ENCODE peak calls at places on chromosomes 13 and 19, in seven cellular contexts. X is fibroblast of lung; R is AG10803; M is lung; N is astrocyte; T is spleen; C is effector memory CD4-positive, alpha-beta T cell. Z is an unnamed sample.
A peak's percentile ranks its signal among the peaks of the same experiment; 100 is the strongest.

GRCh38 chr19:35178701-35179100 is 24.2 kb downstream of the FXYD5 start:
- DNase-seq in X (no peak), R (peak; percentile 69), M (no peak), N (no peak), T (no peak), C (no peak), Z (no peak)

GRCh38 chr13:112713517-112714253 is 23.8 kb downstream of the ATP11A start:
- DNase-seq in X (no peak), R (no peak), M (no peak), N (no peak), T (peak; percentile 18), C (no peak), Z (no peak)

GRCh38 chr19:40613669-40614594 is 12.8 kb downstream of the LTBP4 start:
- DNase-seq in X (peak; percentile 75), R (peak; percentile 81), M (peak; percentile 83), N (peak; percentile 81), T (peak; percentile 94), C (peak; percentile 76), Z (peak; percentile 93)

GRCh38 chr13:42363941-42364612 is 92.1 kb downstream of the AKAP11 start:
- DNase-seq in X (peak; percentile 40), R (no peak), M (no peak), N (peak; percentile 8), T (no peak), C (no peak), Z (no peak)

GRCh38 chr13:39451860-39452301 is 151.1 kb downstream of the LHFPL6 start:
- DNase-seq in X (peak; percentile 58), R (peak; percentile 44), M (no peak), N (peak; percentile 30), T (no peak), C (no peak), Z (no peak)

GRCh38 chr13:96988441-96988840 is 5.8 kb downstream of the OXGR1 start:
- DNase-seq in X (no peak), R (no peak), M (no peak), N (no peak), T (no peak), C (no peak), Z (no peak)

GRCh38 chr19:49920624-49921363 is 8.2 kb upstream of the ATF5 start:
- DNase-seq in X (no peak), R (no peak), M (no peak), N (no peak), T (no peak), C (no peak), Z (no peak)

GRCh38 chr13:113117956-113118327 is 4.7 kb upstream of the F10 start:
- DNase-seq in X (no peak), R (no peak), M (no peak), N (no peak), T (peak; percentile 62), C (no peak), Z (no peak)

GRCh38 chr13:77113496-77113895 is 86.5 kb upstream of the FBXL3 start:
- DNase-seq in X (no peak), R (peak; percentile 20), M (no peak), N (peak; percentile 6), T (no peak), C (no peak), Z (no peak)

GRCh38 chr13:23660249-23660648 is 90.0 kb downstream of the TNFRSF19 start:
- DNase-seq in X (no peak), R (no peak), M (no peak), N (no peak), T (no peak), C (no peak), Z (no peak)

GRCh38 chr13:26977541-26977940 is 194.1 kb downstream of the USP12 start:
- DNase-seq in X (no peak), R (no peak), M (no peak), N (peak; percentile 68), T (peak; percentile 56), C (no peak), Z (no peak)

GRCh38 chr19:10828981-10829821 is 6.8 kb downstream of the TMED1 start:
- DNase-seq in X (no peak), R (no peak), M (no peak), N (no peak), T (peak; percentile 75), C (no peak), Z (peak; percentile 27)

GRCh38 chr13:71864981-71865857 is 1.8 kb downstream of the DACH1 start:
- DNase-seq in X (peak; percentile 51), R (no peak), M (peak; percentile 32), N (peak; percentile 20), T (peak; percentile 85), C (no peak), Z (peak; percentile 68)

GRCh38 chr19:18156841-18157464 is 4.0 kb downstream of the PIK3R2 start:
- DNase-seq in X (peak; percentile 93), R (peak; percentile 65), M (peak; percentile 88), N (peak; percentile 70), T (peak; percentile 89), C (no peak), Z (no peak)

GRCh38 chr19:28961772-28962500 is 251.0 kb downstream of the UQCRFS1 start:
- DNase-seq in X (peak; percentile 24), R (peak; percentile 89), M (no peak), N (peak; percentile 3), T (no peak), C (no peak), Z (no peak)

GRCh38 chr13:85864963-85865530 is 65.8 kb upstream of the SLITRK6 start:
- DNase-seq in X (peak; percentile 41), R (no peak), M (no peak), N (peak; percentile 1), T (no peak), C (no peak), Z (peak; percentile 58)

GRCh38 chr13:60509601-60510386 is 112.8 kb downstream of the TDRD3 start:
- DNase-seq in X (no peak), R (peak; percentile 14), M (no peak), N (peak; percentile 29), T (no peak), C (no peak), Z (no peak)

GRCh38 chr19:50266896-50267295 is 62.3 kb downstream of the KCNC3 start:
- DNase-seq in X (no peak), R (no peak), M (no peak), N (no peak), T (no peak), C (no peak), Z (peak; percentile 53)

GRCh38 chr13:45229172-45229571 is 28.3 kb upstream of the KCTD4 start:
- DNase-seq in X (no peak), R (no peak), M (no peak), N (no peak), T (no peak), C (no peak), Z (no peak)

GRCh38 chr19:50568321-50569022 is at the start of gene LRRC4B:
- DNase-seq in X (no peak), R (no peak), M (no peak), N (no peak), T (no peak), C (no peak), Z (peak; percentile 79)

GRCh38 chr19:53896682-53897081 is 12.4 kb upstream of the CACNG7 start:
- DNase-seq in X (no peak), R (no peak), M (no peak), N (no peak), T (no peak), C (no peak), Z (peak; percentile 33)

GRCh38 chr19:12664406-12665280 is 1.9 kb downstream of the MAN2B1 start:
- DNase-seq in X (no peak), R (no peak), M (no peak), N (no peak), T (peak; percentile 84), C (no peak), Z (peak; percentile 77)

DNA sequence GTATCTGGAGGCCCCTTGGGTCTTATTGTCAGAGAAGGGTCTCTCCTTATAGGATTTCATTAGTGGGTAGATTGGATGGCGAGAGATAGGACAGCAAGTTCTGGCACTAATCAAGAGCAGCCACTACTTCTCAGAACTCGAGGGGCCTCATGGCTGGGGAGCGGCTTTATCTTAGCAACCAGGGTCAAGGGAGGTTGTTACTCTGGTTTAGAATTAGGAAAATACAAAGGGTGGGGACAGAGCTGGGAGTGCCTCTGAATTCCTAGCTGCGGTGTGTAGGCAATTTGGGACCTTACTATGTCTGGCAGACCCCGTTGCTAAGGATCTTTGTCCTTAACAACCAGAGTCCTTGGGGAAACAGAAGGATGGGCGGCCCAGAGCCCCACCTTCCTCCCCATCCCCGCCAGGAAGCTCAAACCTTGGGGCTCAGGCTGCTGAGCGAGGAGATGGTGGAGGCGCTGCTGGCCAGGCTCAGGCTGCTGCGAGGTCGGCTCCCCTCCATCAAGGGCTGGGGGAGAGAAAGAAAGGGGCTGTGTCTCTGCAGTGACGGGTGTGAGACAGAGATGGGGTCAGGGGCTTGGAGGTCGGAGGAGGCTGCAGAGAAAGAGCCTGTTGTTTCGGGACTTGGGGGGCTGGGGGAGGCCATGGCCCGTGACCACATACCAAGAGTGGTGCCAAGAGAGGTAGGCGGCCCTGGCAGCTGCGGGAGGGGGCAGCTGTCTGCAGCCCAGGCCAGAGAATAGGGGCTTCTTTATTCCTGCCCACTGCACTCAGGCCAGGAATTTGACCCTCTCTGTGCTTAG is 1.1 kb downstream of the PLEKHA4 start:
- DNase-seq in X (no peak), R (peak; percentile 33), M (no peak), N (no peak), T (no peak), C (no peak), Z (no peak)
- H3K4me3 ChIP-seq in X (peak overlapping the region; percentile 77), R (peak overlapping the region; percentile 63), M (peak overlapping the region; percentile 20), N (peak overlapping the region; percentile 54), T (peak overlapping the region; percentile 13), C (no peak overlapping the region), Z (peak overlapping the region; percentile 28)

DNA sequence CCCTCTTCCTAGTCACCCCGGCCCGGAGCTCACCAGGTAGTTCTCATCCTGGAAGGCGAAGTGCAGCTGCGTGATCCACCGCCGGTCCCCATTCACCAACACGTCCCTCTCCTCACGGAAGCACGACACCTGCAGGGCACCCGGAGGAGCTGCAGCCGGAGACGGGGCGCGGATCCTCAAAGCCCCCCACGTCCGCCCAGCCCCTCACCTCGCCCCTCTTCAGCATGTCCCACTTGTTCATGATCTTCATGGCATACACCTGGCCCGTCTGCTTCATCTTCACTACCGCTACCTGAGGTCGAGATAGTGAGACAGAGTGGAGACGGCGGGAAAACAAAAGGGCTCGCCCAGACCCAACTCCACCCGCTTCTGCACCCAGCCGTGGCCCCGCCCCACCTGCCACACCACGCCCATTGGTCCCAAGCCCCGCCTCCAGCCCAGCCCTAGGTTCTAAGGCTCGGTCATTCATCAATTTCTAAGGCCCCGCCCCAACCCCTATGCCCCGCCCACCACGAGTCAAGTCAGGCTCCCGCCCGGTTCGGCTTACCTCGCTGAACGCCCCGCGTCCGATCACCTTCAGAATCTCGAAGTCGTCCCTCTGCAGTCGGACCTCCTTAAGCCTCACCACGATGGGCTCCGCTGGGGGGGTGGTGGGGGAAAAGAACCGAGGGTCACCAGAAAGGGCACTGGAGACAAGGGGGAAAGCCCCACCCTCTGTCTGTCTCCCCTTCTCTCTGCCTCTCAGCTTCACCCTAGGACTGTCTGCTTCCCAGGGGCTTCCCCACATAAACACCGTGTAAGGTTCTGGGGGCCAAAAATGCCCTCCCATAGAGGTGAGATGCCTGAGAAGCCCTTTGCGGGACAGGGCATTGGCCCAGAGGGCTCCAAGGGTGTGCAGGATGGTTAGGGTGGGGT is 2.8 kb downstream of the DMPK start:
- DNase-seq in X (no peak), R (peak; percentile 47), M (peak; percentile 93), N (no peak), T (peak; percentile 92), C (peak; percentile 75), Z (peak; percentile 96)
- H3K4me3 ChIP-seq in X (peak overlapping the region; percentile 81), R (peak overlapping the region; percentile 77), M (no peak overlapping the region), N (no peak overlapping the region), T (no peak overlapping the region), C (peak overlapping the region; percentile 8), Z (peak overlapping the region; percentile 47)

GRCh38 chr19:310141-310651 is 19.0 kb upstream of the PLPP2 start:
- DNase-seq in X (no peak), R (no peak), M (no peak), N (no peak), T (peak; percentile 57), C (no peak), Z (no peak)
- H3K4me3 ChIP-seq in X (no peak overlapping the region), R (no peak overlapping the region), M (peak overlapping the region; percentile 60), N (no peak overlapping the region), T (peak overlapping the region; percentile 43), C (no peak overlapping the region), Z (no peak overlapping the region)

GRCh38 chr13:98905199-98905598 is 72.7 kb downstream of the DOCK9 start:
- DNase-seq in X (no peak), R (no peak), M (no peak), N (no peak), T (no peak), C (no peak), Z (no peak)
- H3K4me3 ChIP-seq in X (no peak overlapping the region), R (no peak overlapping the region), M (no peak overlapping the region), N (no peak overlapping the region), T (no peak overlapping the region), C (no peak overlapping the region), Z (no peak overlapping the region)